ENCODE peak calls at places on chromosomes 2 and 18, in eight cellular contexts. One of them, this sample, is unnamed.
A peak's percentile ranks its signal among the peaks of the same experiment; 100 is the strongest.

GRCh38 chr2:146189541-146189940 is 1655.3 kb upstream of the ACVR2A start:
- DNase-seq in breast epithelium: no peak
- DNase-seq in A549: no peak
- DNase-seq in SK-N-SH: no peak
- DNase-seq in PC-9: no peak
- DNase-seq in neural progenitor cell: no peak
- DNase-seq in cardiac muscle cell: no peak
- DNase-seq in fibroblast of lung: no peak
- DNase-seq in this sample: no peak

GRCh38 chr2:157936464-157936863 is 60.3 kb upstream of the ACVR1 start:
- DNase-seq in neural progenitor cell: no peak
- DNase-seq in SK-N-SH: no peak
- DNase-seq in cardiac muscle cell: no peak
- DNase-seq in breast epithelium: no peak
- DNase-seq in PC-9: no peak
- DNase-seq in A549: no peak
- DNase-seq in fibroblast of lung: no peak
- DNase-seq in this sample: no peak

GRCh38 chr2:112465373-112465772 is 16.6 kb upstream of the TTL start:
- DNase-seq in breast epithelium: no peak
- DNase-seq in cardiac muscle cell: no peak
- DNase-seq in A549: peak; percentile 18
- DNase-seq in PC-9: no peak
- DNase-seq in SK-N-SH: peak; percentile 20
- DNase-seq in fibroblast of lung: peak; percentile 18
- DNase-seq in neural progenitor cell: peak; percentile 24
- DNase-seq in this sample: no peak

GRCh38 chr2:66508358-66509071 is 73.6 kb downstream of the MEIS1 start:
- DNase-seq in A549: no peak
- DNase-seq in PC-9: peak; percentile 40
- DNase-seq in breast epithelium: no peak
- DNase-seq in SK-N-SH: peak; percentile 34
- DNase-seq in neural progenitor cell: peak; percentile 27
- DNase-seq in fibroblast of lung: peak; percentile 46
- DNase-seq in cardiac muscle cell: no peak
- DNase-seq in this sample: peak; percentile 55

GRCh38 chr18:13253786-13254755 is 35.5 kb downstream of the LDLRAD4 start:
- DNase-seq in breast epithelium: no peak
- DNase-seq in A549: no peak
- DNase-seq in neural progenitor cell: no peak
- DNase-seq in PC-9: no peak
- DNase-seq in cardiac muscle cell: no peak
- DNase-seq in fibroblast of lung: no peak
- DNase-seq in SK-N-SH: peak; percentile 45
- DNase-seq in this sample: peak; percentile 59

GRCh38 chr18:61544178-61544577 is 210.9 kb downstream of the CDH20 start:
- DNase-seq in SK-N-SH: no peak
- DNase-seq in fibroblast of lung: no peak
- DNase-seq in cardiac muscle cell: peak; percentile 41
- DNase-seq in neural progenitor cell: peak; percentile 9
- DNase-seq in A549: no peak
- DNase-seq in PC-9: no peak
- DNase-seq in breast epithelium: no peak
- DNase-seq in this sample: no peak

GRCh38 chr18:12008842-12009580 is 27.7 kb downstream of the IMPA2 start:
- DNase-seq in cardiac muscle cell: no peak
- DNase-seq in neural progenitor cell: no peak
- DNase-seq in breast epithelium: no peak
- DNase-seq in fibroblast of lung: no peak
- DNase-seq in A549: no peak
- DNase-seq in PC-9: no peak
- DNase-seq in SK-N-SH: no peak
- DNase-seq in this sample: no peak

GRCh38 chr2:19504400-19505198 is 146.2 kb upstream of the OSR1 start:
- DNase-seq in neural progenitor cell: no peak
- DNase-seq in SK-N-SH: no peak
- DNase-seq in fibroblast of lung: peak; percentile 52
- DNase-seq in A549: peak; percentile 28
- DNase-seq in breast epithelium: no peak
- DNase-seq in cardiac muscle cell: no peak
- DNase-seq in PC-9: no peak
- DNase-seq in this sample: no peak

GRCh38 chr2:120613742-120614481 is 121.8 kb upstream of the GLI2 start:
- DNase-seq in fibroblast of lung: peak; percentile 65
- DNase-seq in PC-9: peak; percentile 69
- DNase-seq in cardiac muscle cell: no peak
- DNase-seq in SK-N-SH: no peak
- DNase-seq in A549: no peak
- DNase-seq in breast epithelium: no peak
- DNase-seq in neural progenitor cell: no peak
- DNase-seq in this sample: no peak

GRCh38 chr18:58753976-58754375 is 82.7 kb downstream of the MALT1 start:
- DNase-seq in PC-9: no peak
- DNase-seq in cardiac muscle cell: no peak
- DNase-seq in neural progenitor cell: no peak
- DNase-seq in breast epithelium: no peak
- DNase-seq in A549: no peak
- DNase-seq in fibroblast of lung: peak; percentile 24
- DNase-seq in SK-N-SH: no peak
- DNase-seq in this sample: no peak

GRCh38 chr2:1651131-1652066 is 92.9 kb downstream of the PXDN start:
- DNase-seq in SK-N-SH: no peak
- DNase-seq in breast epithelium: no peak
- DNase-seq in cardiac muscle cell: no peak
- DNase-seq in PC-9: no peak
- DNase-seq in fibroblast of lung: peak; percentile 44
- DNase-seq in A549: no peak
- DNase-seq in neural progenitor cell: no peak
- DNase-seq in this sample: peak; percentile 35

GRCh38 chr2:218860950-218861381 is 1.4 kb downstream of the WNT6 start:
- DNase-seq in PC-9: no peak
- DNase-seq in fibroblast of lung: peak; percentile 23
- DNase-seq in A549: no peak
- DNase-seq in SK-N-SH: peak; percentile 92
- DNase-seq in breast epithelium: peak; percentile 74
- DNase-seq in cardiac muscle cell: peak; percentile 93
- DNase-seq in neural progenitor cell: peak; percentile 97
- DNase-seq in this sample: peak; percentile 96

GRCh38 chr2:200649724-200650123 is 63.9 kb downstream of the AOX1 start:
- DNase-seq in fibroblast of lung: no peak
- DNase-seq in cardiac muscle cell: no peak
- DNase-seq in neural progenitor cell: no peak
- DNase-seq in A549: no peak
- DNase-seq in PC-9: no peak
- DNase-seq in SK-N-SH: no peak
- DNase-seq in breast epithelium: no peak
- DNase-seq in this sample: no peak

GRCh38 chr2:147628971-147629421 is 215.8 kb upstream of the ACVR2A start:
- DNase-seq in SK-N-SH: no peak
- DNase-seq in fibroblast of lung: no peak
- DNase-seq in breast epithelium: no peak
- DNase-seq in A549: no peak
- DNase-seq in neural progenitor cell: no peak
- DNase-seq in PC-9: no peak
- DNase-seq in cardiac muscle cell: no peak
- DNase-seq in this sample: no peak

GRCh38 chr2:147630585-147630984 is 214.2 kb upstream of the ACVR2A start:
- DNase-seq in neural progenitor cell: no peak
- DNase-seq in PC-9: no peak
- DNase-seq in A549: no peak
- DNase-seq in breast epithelium: no peak
- DNase-seq in cardiac muscle cell: no peak
- DNase-seq in SK-N-SH: no peak
- DNase-seq in fibroblast of lung: no peak
- DNase-seq in this sample: no peak

GRCh38 chr2:147632193-147632592 is 212.6 kb upstream of the ACVR2A start:
- DNase-seq in A549: no peak
- DNase-seq in cardiac muscle cell: no peak
- DNase-seq in PC-9: no peak
- DNase-seq in SK-N-SH: no peak
- DNase-seq in fibroblast of lung: peak; percentile 7
- DNase-seq in breast epithelium: no peak
- DNase-seq in neural progenitor cell: no peak
- DNase-seq in this sample: no peak

GRCh38 chr2:147634801-147635200 is 210.0 kb upstream of the ACVR2A start:
- DNase-seq in fibroblast of lung: no peak
- DNase-seq in neural progenitor cell: no peak
- DNase-seq in SK-N-SH: no peak
- DNase-seq in A549: no peak
- DNase-seq in cardiac muscle cell: no peak
- DNase-seq in breast epithelium: no peak
- DNase-seq in PC-9: no peak
- DNase-seq in this sample: no peak

GRCh38 chr2:147631294-147631693 is 213.5 kb upstream of the ACVR2A start:
- DNase-seq in cardiac muscle cell: no peak
- DNase-seq in SK-N-SH: no peak
- DNase-seq in breast epithelium: no peak
- DNase-seq in fibroblast of lung: no peak
- DNase-seq in neural progenitor cell: no peak
- DNase-seq in PC-9: no peak
- DNase-seq in A549: no peak
- DNase-seq in this sample: no peak
- H3K4me1 ChIP-seq in cardiac muscle cell: no peaks in the 10 kb centered on the region
- H3K4me1 ChIP-seq in SK-N-SH: no peaks in the 10 kb centered on the region
- H3K4me1 ChIP-seq in breast epithelium: no peaks in the 10 kb centered on the region
- H3K4me1 ChIP-seq in fibroblast of lung: no peaks in the 10 kb centered on the region
- H3K4me1 ChIP-seq in neural progenitor cell: no peaks in the 10 kb centered on the region
- H3K4me1 ChIP-seq in PC-9: peaks cover 3% of the 10 kb centered on the region
- H3K4me1 ChIP-seq in A549: no peaks in the 10 kb centered on the region
- H3K4me1 ChIP-seq in this sample: no peaks in the 10 kb centered on the region

DNA sequence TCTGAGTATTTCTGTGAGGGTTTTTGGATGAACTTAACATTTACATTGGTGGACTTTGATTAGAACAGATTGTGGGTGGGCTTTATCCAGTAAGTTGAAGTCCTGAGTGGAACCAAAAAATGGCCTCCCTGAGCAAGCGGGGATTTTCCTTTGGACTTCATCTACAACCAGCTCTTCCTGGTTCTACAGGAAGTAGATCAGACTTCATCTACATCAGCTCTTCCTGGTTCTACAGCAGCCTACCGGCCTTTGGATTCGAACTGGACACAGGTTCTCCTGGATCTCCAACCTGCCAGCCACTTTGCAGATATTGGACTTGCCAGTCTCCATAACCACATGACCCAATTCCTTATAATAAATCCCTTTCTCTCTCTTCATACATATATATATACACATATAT is 79.9 kb upstream of the STK39 start:
- DNase-seq in cardiac muscle cell: no peak
- DNase-seq in fibroblast of lung: no peak
- DNase-seq in A549: no peak
- DNase-seq in neural progenitor cell: no peak
- DNase-seq in breast epithelium: no peak
- DNase-seq in SK-N-SH: no peak
- DNase-seq in PC-9: no peak
- DNase-seq in this sample: no peak
- H3K27ac ChIP-seq in cardiac muscle cell: no peak overlapping the region
- H3K27ac ChIP-seq in fibroblast of lung: no peak overlapping the region
- H3K27ac ChIP-seq in A549: no peak overlapping the region
- H3K27ac ChIP-seq in neural progenitor cell: no peak overlapping the region
- H3K27ac ChIP-seq in breast epithelium: no peak overlapping the region
- H3K27ac ChIP-seq in SK-N-SH: no peak overlapping the region
- H3K27ac ChIP-seq in PC-9: no peak overlapping the region
- H3K27ac ChIP-seq in this sample: no peak overlapping the region

GRCh38 chr2:23542390-23542789 is 157.4 kb downstream of the KLHL29 start:
- DNase-seq in breast epithelium: no peak
- DNase-seq in SK-N-SH: no peak
- DNase-seq in A549: no peak
- DNase-seq in fibroblast of lung: no peak
- DNase-seq in neural progenitor cell: no peak
- DNase-seq in cardiac muscle cell: no peak
- DNase-seq in PC-9: no peak
- DNase-seq in this sample: no peak

GRCh38 chr2:23546913-23547312 is 161.9 kb downstream of the KLHL29 start:
- DNase-seq in PC-9: no peak
- DNase-seq in A549: no peak
- DNase-seq in SK-N-SH: no peak
- DNase-seq in fibroblast of lung: no peak
- DNase-seq in cardiac muscle cell: no peak
- DNase-seq in breast epithelium: no peak
- DNase-seq in neural progenitor cell: no peak
- DNase-seq in this sample: no peak

GRCh38 chr2:23545811-23546210 is 160.8 kb downstream of the KLHL29 start:
- DNase-seq in SK-N-SH: peak; percentile 88
- DNase-seq in neural progenitor cell: no peak
- DNase-seq in cardiac muscle cell: no peak
- DNase-seq in A549: no peak
- DNase-seq in breast epithelium: no peak
- DNase-seq in PC-9: no peak
- DNase-seq in fibroblast of lung: no peak
- DNase-seq in this sample: no peak

GRCh38 chr2:23545391-23545790 is 160.4 kb downstream of the KLHL29 start:
- DNase-seq in A549: peak; percentile 14
- DNase-seq in fibroblast of lung: no peak
- DNase-seq in cardiac muscle cell: no peak
- DNase-seq in SK-N-SH: peak; percentile 82
- DNase-seq in neural progenitor cell: no peak
- DNase-seq in PC-9: no peak
- DNase-seq in breast epithelium: no peak
- DNase-seq in this sample: no peak

GRCh38 chr2:23544589-23545295 is 159.8 kb downstream of the KLHL29 start:
- DNase-seq in cardiac muscle cell: no peak
- DNase-seq in A549: no peak
- DNase-seq in SK-N-SH: no peak
- DNase-seq in breast epithelium: no peak
- DNase-seq in fibroblast of lung: peak; percentile 40
- DNase-seq in PC-9: no peak
- DNase-seq in neural progenitor cell: no peak
- DNase-seq in this sample: no peak
- H3K4me1 ChIP-seq in cardiac muscle cell: peaks cover 7% of the 10 kb centered on the region
- H3K4me1 ChIP-seq in A549: no peaks in the 10 kb centered on the region
- H3K4me1 ChIP-seq in SK-N-SH: peaks cover 78% of the 10 kb centered on the region
- H3K4me1 ChIP-seq in breast epithelium: no peaks in the 10 kb centered on the region
- H3K4me1 ChIP-seq in fibroblast of lung: no peaks in the 10 kb centered on the region
- H3K4me1 ChIP-seq in PC-9: no peaks in the 10 kb centered on the region
- H3K4me1 ChIP-seq in neural progenitor cell: peaks cover 8% of the 10 kb centered on the region
- H3K4me1 ChIP-seq in this sample: no peaks in the 10 kb centered on the region

GRCh38 chr2:234914371-234915154 is 37.3 kb upstream of the SH3BP4 start:
- DNase-seq in breast epithelium: no peak
- DNase-seq in fibroblast of lung: no peak
- DNase-seq in cardiac muscle cell: peak; percentile 43
- DNase-seq in SK-N-SH: no peak
- DNase-seq in PC-9: no peak
- DNase-seq in A549: no peak
- DNase-seq in neural progenitor cell: no peak
- DNase-seq in this sample: no peak

GRCh38 chr2:234911271-234911670 is 40.5 kb upstream of the SH3BP4 start:
- DNase-seq in PC-9: peak; percentile 89
- DNase-seq in breast epithelium: peak; percentile 75
- DNase-seq in neural progenitor cell: no peak
- DNase-seq in SK-N-SH: no peak
- DNase-seq in A549: no peak
- DNase-seq in cardiac muscle cell: no peak
- DNase-seq in fibroblast of lung: peak; percentile 68
- DNase-seq in this sample: no peak

GRCh38 chr2:234912437-234912836 is 39.4 kb upstream of the SH3BP4 start:
- DNase-seq in A549: no peak
- DNase-seq in PC-9: no peak
- DNase-seq in SK-N-SH: no peak
- DNase-seq in cardiac muscle cell: no peak
- DNase-seq in breast epithelium: no peak
- DNase-seq in neural progenitor cell: no peak
- DNase-seq in fibroblast of lung: peak; percentile 9
- DNase-seq in this sample: no peak

GRCh38 chr2:234910186-234910679 is 41.6 kb upstream of the SH3BP4 start:
- DNase-seq in SK-N-SH: no peak
- DNase-seq in fibroblast of lung: no peak
- DNase-seq in cardiac muscle cell: no peak
- DNase-seq in A549: no peak
- DNase-seq in breast epithelium: no peak
- DNase-seq in neural progenitor cell: no peak
- DNase-seq in PC-9: no peak
- DNase-seq in this sample: no peak

GRCh38 chr2:234913208-234913626 is 38.6 kb upstream of the SH3BP4 start:
- DNase-seq in SK-N-SH: no peak
- DNase-seq in fibroblast of lung: peak; percentile 54
- DNase-seq in breast epithelium: no peak
- DNase-seq in A549: no peak
- DNase-seq in cardiac muscle cell: no peak
- DNase-seq in neural progenitor cell: no peak
- DNase-seq in PC-9: no peak
- DNase-seq in this sample: no peak
- H3K27ac ChIP-seq in SK-N-SH: no peak overlapping the region
- H3K27ac ChIP-seq in fibroblast of lung: no peak overlapping the region
- H3K27ac ChIP-seq in breast epithelium: no peak overlapping the region
- H3K27ac ChIP-seq in A549: no peak overlapping the region
- H3K27ac ChIP-seq in cardiac muscle cell: no peak overlapping the region
- H3K27ac ChIP-seq in neural progenitor cell: no peak overlapping the region
- H3K27ac ChIP-seq in PC-9: no peak overlapping the region
- H3K27ac ChIP-seq in this sample: no peak overlapping the region

This sample was measured in endodermal cell.